ENCODE peak calls at places on chromosomes 1 and 21, in ten cellular contexts. S, Q, D, K, B, W, R, P, H and U are unnamed samples.

GRCh38 chr1:64898107-64898861 is 68.1 kb downstream of the JAK1 start:
- DNase-seq in S (peak; percentile 80), Q (peak; percentile 86), D (peak; percentile 98), K (peak; percentile 97), B (no peak), W (peak; percentile 46), R (no peak), P (peak; percentile 93), H (peak; percentile 94), U (peak; percentile 92)

GRCh38 chr21:38897532-38898421 is 92.0 kb downstream of the ETS2 start:
- DNase-seq in S (no peak), Q (no peak), D (no peak), K (no peak), B (no peak), W (peak; percentile 68), R (no peak), P (no peak), H (no peak), U (no peak)

GRCh38 chr21:42002421-42002958 is 7.7 kb downstream of the ZBTB21 start:
- DNase-seq in S (no peak), Q (peak; percentile 73), D (no peak), K (peak; percentile 98), B (no peak), W (no peak), R (no peak), P (peak; percentile 37), H (no peak), U (peak; percentile 72)

GRCh38 chr1:71170925-71171324 is 90.1 kb upstream of the ZRANB2 start:
- DNase-seq in S (no peak), Q (peak; percentile 37), D (no peak), K (no peak), B (no peak), W (no peak), R (peak; percentile 8), P (no peak), H (no peak), U (no peak)

GRCh38 chr1:161044908-161045748 is 649 bp downstream of the USF1 start:
- DNase-seq in S (peak; percentile 72), Q (peak; percentile 96), D (peak; percentile 72), K (peak; percentile 58), B (peak; percentile 64), W (peak; percentile 93), R (peak; percentile 77), P (peak; percentile 72), H (no peak), U (peak; percentile 73)

GRCh38 chr1:29227511-29227910 is 3.2 kb downstream of the MECR start:
- DNase-seq in S (peak; percentile 72), Q (no peak), D (no peak), K (no peak), B (no peak), W (no peak), R (no peak), P (no peak), H (no peak), U (no peak)

GRCh38 chr1:109759513-109760334 is 4.0 kb downstream of the EPS8L3 start:
- DNase-seq in S (no peak), Q (peak; percentile 78), D (no peak), K (no peak), B (peak; percentile 35), W (no peak), R (no peak), P (no peak), H (no peak), U (no peak)

GRCh38 chr1:79604490-79605198 is 598.1 kb upstream of the ADGRL4 start:
- DNase-seq in S (no peak), Q (peak; percentile 21), D (no peak), K (no peak), B (no peak), W (no peak), R (peak; percentile 4), P (no peak), H (no peak), U (no peak)

GRCh38 chr1:207054476-207054875 is 1.4 kb downstream of the PFKFB2 start:
- DNase-seq in S (no peak), Q (no peak), D (no peak), K (no peak), B (no peak), W (peak; percentile 43), R (no peak), P (no peak), H (no peak), U (no peak)

GRCh38 chr1:101366513-101367215 is 129.8 kb downstream of the S1PR1 start:
- DNase-seq in S (no peak), Q (peak; percentile 48), D (peak; percentile 91), K (peak; percentile 53), B (no peak), W (no peak), R (no peak), P (no peak), H (no peak), U (peak; percentile 25)

GRCh38 chr1:38119000-38119399 is 72.4 kb upstream of the POU3F1 start:
- DNase-seq in S (no peak), Q (no peak), D (no peak), K (no peak), B (no peak), W (no peak), R (no peak), P (no peak), H (no peak), U (no peak)

GRCh38 chr1:231818342-231818741 is 191.8 kb downstream of the DISC1 start:
- DNase-seq in S (no peak), Q (no peak), D (no peak), K (no peak), B (no peak), W (no peak), R (no peak), P (no peak), H (no peak), U (no peak)

GRCh38 chr1:81317191-81317590 is 483.5 kb upstream of the ADGRL2 start:
- DNase-seq in S (no peak), Q (no peak), D (no peak), K (no peak), B (no peak), W (no peak), R (peak; percentile 42), P (no peak), H (no peak), U (no peak)

GRCh38 chr1:47694011-47694890 is 256.4 kb downstream of the FOXD2 start:
- DNase-seq in S (peak; percentile 15), Q (peak; percentile 81), D (no peak), K (no peak), B (peak; percentile 27), W (no peak), R (no peak), P (no peak), H (no peak), U (no peak)

GRCh38 chr21:43343992-43344886 is 82.7 kb downstream of the SIK1 start:
- DNase-seq in S (no peak), Q (no peak), D (no peak), K (no peak), B (no peak), W (no peak), R (no peak), P (peak; percentile 70), H (no peak), U (no peak)
- H2AFZ ChIP-seq in S (no peak overlapping the region), Q (peak overlapping the region; percentile 65), D (no peak overlapping the region), K (peak overlapping the region; percentile 84), B (no peak overlapping the region), W (no peak overlapping the region), R (no peak overlapping the region), P (peak overlapping the region; percentile 4), H (no peak overlapping the region), U (peak overlapping the region; percentile 30)

GRCh38 chr1:156065212-156065611 is 4.3 kb downstream of the RAB25 start:
- DNase-seq in S (no peak), Q (no peak), D (no peak), K (no peak), B (no peak), W (no peak), R (no peak), P (no peak), H (no peak), U (no peak)

GRCh38 chr1:156063997-156064285 is 3.0 kb downstream of the RAB25 start:
- DNase-seq in S (no peak), Q (peak; percentile 34), D (no peak), K (peak; percentile 43), B (no peak), W (no peak), R (peak; percentile 44), P (peak; percentile 40), H (no peak), U (peak; percentile 65)

GRCh38 chr1:156060937-156061636 is at the start of gene RAB25:
- DNase-seq in S (peak; percentile 94), Q (peak; percentile 27), D (no peak), K (no peak), B (peak; percentile 84), W (no peak), R (peak; percentile 64), P (peak; percentile 92), H (peak; percentile 83), U (no peak)

GRCh38 chr1:156064615-156065014 is 3.7 kb downstream of the RAB25 start:
- DNase-seq in S (no peak), Q (peak; percentile 81), D (no peak), K (no peak), B (no peak), W (no peak), R (no peak), P (no peak), H (no peak), U (no peak)

GRCh38 chr1:156062189-156062588 is 1.2 kb downstream of the RAB25 start:
- DNase-seq in S (no peak), Q (peak; percentile 87), D (no peak), K (peak; percentile 36), B (no peak), W (no peak), R (no peak), P (peak; percentile 40), H (no peak), U (no peak)
- H3K27ac ChIP-seq in S (no peak overlapping the region), Q (no peak overlapping the region), D (no peak overlapping the region), K (no peak overlapping the region), B (no peak overlapping the region), W (no peak overlapping the region), R (no peak overlapping the region), P (peak overlapping the region; percentile 90), H (peak overlapping the region; percentile 84), U (no peak overlapping the region)

DNA sequence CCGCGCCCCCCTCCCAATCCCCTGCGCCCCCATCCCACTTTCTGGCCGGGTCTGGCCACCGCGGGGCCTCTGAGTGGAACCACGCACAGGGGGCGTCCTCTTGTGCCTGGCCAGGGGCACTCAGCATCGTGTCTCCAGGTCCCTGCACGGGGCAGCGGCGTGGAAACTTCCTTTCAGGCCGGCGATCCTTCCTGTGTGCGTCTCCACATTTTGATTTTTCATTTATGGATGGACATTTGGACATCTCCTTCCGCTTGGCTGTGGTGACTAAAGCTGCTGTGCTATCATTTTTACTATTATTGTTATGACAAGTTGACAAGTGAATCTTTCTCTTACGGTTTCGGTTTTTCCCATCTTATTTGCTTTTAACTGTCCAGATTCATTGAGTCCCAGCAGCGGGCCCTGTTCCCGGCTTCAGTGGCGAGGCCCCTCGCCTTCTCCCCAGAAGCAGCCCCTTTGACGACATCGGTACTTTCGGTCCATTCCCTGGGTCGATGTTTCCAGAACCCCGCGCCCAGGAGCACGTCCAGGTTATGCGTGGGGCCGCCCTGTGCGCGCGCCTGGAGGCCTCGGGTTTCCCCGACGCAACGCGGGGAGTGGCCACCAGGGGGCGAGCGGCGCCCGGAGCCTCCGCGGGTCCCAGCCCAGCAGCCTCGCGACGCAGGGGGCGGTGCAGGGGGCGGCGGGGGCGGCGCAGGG is 12.4 kb upstream of the SLC19A1 start:
- DNase-seq in S (peak; percentile 72), Q (peak; percentile 99), D (peak; percentile 75), K (peak; percentile 48), B (peak; percentile 94), W (peak; percentile 72), R (peak; percentile 77), P (peak; percentile 88), H (peak; percentile 33), U (peak; percentile 51)
- TF ChIP-seq CTCF in S (peak; percentile 75), Q (peak; percentile 57), D (peak; percentile 85), K (peak; percentile 78), B (no peak), W (peak; percentile 70), R (peak; percentile 73), P (peak; percentile 73), H (peak; percentile 76), U (peak; percentile 65)

GRCh38 chr21:33198346-33199135 is 31.2 kb upstream of the IFNAR2 start:
- DNase-seq in S (no peak), Q (no peak), D (no peak), K (peak; percentile 63), B (no peak), W (no peak), R (no peak), P (no peak), H (no peak), U (peak; percentile 58)
- H2AFZ ChIP-seq in S (no peak overlapping the region), Q (peak overlapping the region; percentile 56), D (no peak overlapping the region), K (no peak overlapping the region), B (no peak overlapping the region), W (no peak overlapping the region), R (no peak overlapping the region), P (no peak overlapping the region), H (no peak overlapping the region), U (no peak overlapping the region)